ENCODE peak calls at places on chromosomes 16 and 17, in ten cellular contexts. O, V, C, H, Z, U, M, J, T and S are unnamed samples. For H3K27me3 and H3K4me1, the result is how much of the 10 kb centered on the place peaks cover.

GRCh38 chr17:925846-926245 is 53.7 kb downstream of the NXN start:
- DNase-seq in V (no peak), Z (no peak), O (no peak), J (no peak), M (no peak), U (no peak), T (peak), C (no peak), H (no peak), S (no peak)

GRCh38 chr17:29929006-29929543 is 953 bp downstream of the SSH2 start:
- DNase-seq in T (peak), H (no peak), O (peak), Z (peak), V (peak), C (no peak), J (peak), U (peak), M (no peak), S (peak)

GRCh38 chr17:19317359-19318095 is 45.0 kb downstream of the B9D1 start:
- DNase-seq in J (no peak), Z (peak), M (peak), C (peak), V (peak), U (peak), O (peak), T (peak), H (peak), S (peak)

GRCh38 chr17:22507823-22508222 is 815.5 kb downstream of the KCNJ18 start:
- DNase-seq in H (no peak), T (no peak), U (no peak), M (no peak), J (no peak), V (no peak), Z (no peak), O (no peak), C (no peak), S (no peak)

GRCh38 chr16:84916156-84916555 is 95.2 kb downstream of the ZDHHC7 start:
- DNase-seq in V (no peak), U (no peak), J (no peak), M (no peak), T (no peak), H (no peak), O (no peak), C (no peak), Z (no peak), S (no peak)

GRCh38 chr16:11129378-11129781 is 126.6 kb downstream of the SOCS1 start:
- DNase-seq in M (no peak), Z (no peak), C (no peak), O (no peak), U (no peak), J (no peak), H (no peak), T (peak), V (no peak), S (no peak)

GRCh38 chr16:85912271-85912974 is 13.5 kb downstream of the IRF8 start:
- DNase-seq in H (peak), M (peak), Z (no peak), U (no peak), V (peak), T (peak), J (no peak), O (peak), C (peak), S (peak)

GRCh38 chr17:27741361-27741861 is 58.9 kb downstream of the NOS2 start:
- DNase-seq in V (no peak), J (peak), C (no peak), O (no peak), H (no peak), M (peak), Z (peak), T (no peak), U (no peak), S (no peak)

GRCh38 chr17:3575506-3575905 is 17.9 kb upstream of the TRPV3 start:
- DNase-seq in T (peak), U (no peak), Z (no peak), M (peak), J (peak), C (no peak), V (no peak), O (no peak), H (peak), S (no peak)

GRCh38 chr17:50767446-50767845 is at the start of gene ANKRD40CL:
- DNase-seq in O (peak), C (no peak), T (no peak), Z (peak), U (no peak), J (no peak), V (no peak), M (no peak), H (no peak), S (no peak)

GRCh38 chr17:21458036-21458435 is 81.9 kb downstream of the KCNJ12 start:
- DNase-seq in T (no peak), H (no peak), J (no peak), C (no peak), U (no peak), O (no peak), Z (peak), M (no peak), V (no peak), S (no peak)

GRCh38 chr17:44916781-44917241 is 1.5 kb upstream of the GFAP start:
- DNase-seq in V (peak), O (peak), M (peak), J (peak), T (peak), H (no peak), U (no peak), C (peak), Z (no peak), S (no peak)

GRCh38 chr17:1532836-1533602 is 16.6 kb upstream of the INPP5K start:
- DNase-seq in V (no peak), O (no peak), C (no peak), J (no peak), M (no peak), U (peak), Z (peak), H (no peak), T (peak), S (no peak)

GRCh38 chr16:2954228-2954627 is 9.8 kb upstream of the KREMEN2 start:
- DNase-seq in J (no peak), O (no peak), C (no peak), H (no peak), T (no peak), M (no peak), Z (peak), V (no peak), U (no peak), S (no peak)

GRCh38 chr17:57607553-57608120 is 137.5 kb downstream of the CCDC182 start:
- DNase-seq in Z (no peak), U (no peak), H (no peak), J (peak), T (no peak), M (no peak), V (no peak), O (no peak), C (peak), S (no peak)

GRCh38 chr17:38898812-38899348 is 26.5 kb upstream of the LASP1NB start:
- DNase-seq in T (peak), Z (no peak), C (no peak), M (no peak), V (peak), J (no peak), H (no peak), U (peak), O (peak), S (no peak)

GRCh38 chr17:64001763-64002529 is 3.8 kb downstream of the PRR29 start:
- DNase-seq in J (no peak), H (no peak), Z (peak), M (peak), V (no peak), O (no peak), U (peak), C (peak), T (peak), S (no peak)

GRCh38 chr17:78735832-78736525 is 46.1 kb downstream of the CYTH1 start:
- DNase-seq in V (peak), U (peak), H (no peak), C (no peak), M (no peak), T (no peak), Z (no peak), J (peak), O (peak), S (no peak)

GRCh38 chr16:364091-364490 is 6.2 kb downstream of the MRPL28 start:
- DNase-seq in O (no peak), T (no peak), U (no peak), M (no peak), H (no peak), J (no peak), Z (no peak), C (no peak), V (no peak), S (no peak)

GRCh38 chr16:2426941-2427361 is 2.3 kb upstream of the CCNF start:
- DNase-seq in M (no peak), U (no peak), Z (no peak), H (no peak), C (no peak), J (peak), V (peak), T (peak), O (no peak), S (no peak)

GRCh38 chr17:40958086-40958953 is 8.4 kb downstream of the KRT39 start:
- DNase-seq in Z (no peak), T (no peak), V (peak), O (peak), M (no peak), C (no peak), J (no peak), H (no peak), U (no peak), S (no peak)

GRCh38 chr16:73713817-73714495 is 582.7 kb upstream of the PSMD7 start:
- DNase-seq in M (peak), C (no peak), J (peak), O (peak), V (peak), H (peak), U (peak), Z (peak), T (peak), S (peak)

GRCh38 chr16:28181557-28181914 is 30.2 kb downstream of the XPO6 start:
- DNase-seq in J (peak), T (peak), Z (no peak), H (no peak), O (no peak), V (peak), M (peak), C (no peak), U (no peak), S (no peak)

GRCh38 chr16:80459331-80459777 is 81.4 kb upstream of the DYNLRB2 start:
- DNase-seq in U (no peak), Z (no peak), C (no peak), J (no peak), T (peak), M (no peak), V (peak), O (no peak), H (peak), S (no peak)

GRCh38 chr16:590165-590874 is 454 bp downstream of the RAB40C start:
- DNase-seq in J (peak), M (peak), V (peak), H (peak), T (peak), U (peak), C (peak), O (no peak), Z (no peak), S (no peak)

GRCh38 chr17:58822148-58823050 is 66.7 kb downstream of the PPM1E start:
- DNase-seq in H (no peak), U (no peak), T (peak), V (no peak), J (no peak), Z (no peak), M (no peak), O (no peak), C (no peak), S (peak)

GRCh38 chr17:652310-652709 is 62.3 kb downstream of the VPS53 start:
- DNase-seq in J (no peak), T (peak), V (peak), C (peak), Z (no peak), H (peak), M (no peak), U (no peak), O (peak), S (no peak)

GRCh38 chr16:75000481-75001081 is 1.8 kb downstream of the ZNRF1 start:
- DNase-seq in M (peak), T (peak), V (peak), J (peak), O (no peak), Z (no peak), U (no peak), H (no peak), C (no peak), S (peak)

GRCh38 chr16:25264599-25264998 is 7.0 kb upstream of the ZKSCAN2 start:
- DNase-seq in J (no peak), H (no peak), M (no peak), U (peak), Z (no peak), T (peak), C (no peak), V (no peak), O (no peak), S (peak)

GRCh38 chr16:27588052-27588451 is 38.1 kb downstream of the KATNIP start:
- DNase-seq in Z (no peak), H (no peak), C (no peak), V (no peak), M (no peak), J (no peak), O (no peak), U (no peak), T (no peak), S (no peak)

GRCh38 chr17:77363821-77364361 is 223.1 kb downstream of the SEC14L1 start:
- DNase-seq in C (peak), T (peak), H (no peak), M (peak), J (no peak), O (no peak), V (peak), U (peak), Z (peak), S (no peak)

GRCh38 chr17:1979182-1979980 is 45.8 kb downstream of the RTN4RL1 start:
- DNase-seq in O (no peak), T (no peak), V (no peak), J (no peak), U (no peak), M (no peak), Z (no peak), C (no peak), H (no peak), S (no peak)

GRCh38 chr17:44911133-44912001 is 3.9 kb downstream of the GFAP start:
- DNase-seq in T (peak), C (peak), M (peak), H (peak), J (no peak), O (peak), Z (peak), V (peak), U (peak), S (peak)

GRCh38 chr17:68197091-68197996 is 50.5 kb upstream of the AMZ2 start:
- DNase-seq in V (no peak), J (no peak), U (peak), O (peak), Z (peak), C (peak), M (no peak), H (no peak), T (no peak), S (no peak)

DNA sequence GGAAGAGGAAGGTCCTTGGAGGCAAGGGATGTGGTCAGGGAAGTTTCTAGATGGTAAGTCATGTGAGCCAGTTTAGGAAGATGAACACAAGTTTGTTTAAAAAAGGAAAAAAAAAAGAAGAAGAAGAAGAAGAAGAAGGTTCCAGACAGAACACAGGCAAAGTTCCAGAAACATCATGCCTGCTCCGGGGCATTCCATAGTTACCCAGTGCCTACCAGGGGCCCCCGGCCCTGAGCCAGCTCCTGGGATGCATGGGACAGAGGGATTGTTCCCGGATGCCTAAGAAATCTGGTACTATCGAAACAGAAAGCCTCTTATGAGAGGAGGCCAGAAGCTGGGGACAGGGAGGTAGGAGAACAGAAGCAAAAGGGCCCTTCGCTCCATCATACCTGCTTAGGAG is 21.3 kb downstream of the CACNG4 start:
- DNase-seq in O (no peak), T (no peak), C (no peak), U (no peak), H (no peak), J (no peak), V (no peak), M (no peak), Z (no peak), S (no peak)
- H3K27me3 ChIP-seq in O (half or more), T (under half), C (under half), U (under half), H (under half), J (under half), V (under half), M (half or more), Z (under half), S (under half)

DNA sequence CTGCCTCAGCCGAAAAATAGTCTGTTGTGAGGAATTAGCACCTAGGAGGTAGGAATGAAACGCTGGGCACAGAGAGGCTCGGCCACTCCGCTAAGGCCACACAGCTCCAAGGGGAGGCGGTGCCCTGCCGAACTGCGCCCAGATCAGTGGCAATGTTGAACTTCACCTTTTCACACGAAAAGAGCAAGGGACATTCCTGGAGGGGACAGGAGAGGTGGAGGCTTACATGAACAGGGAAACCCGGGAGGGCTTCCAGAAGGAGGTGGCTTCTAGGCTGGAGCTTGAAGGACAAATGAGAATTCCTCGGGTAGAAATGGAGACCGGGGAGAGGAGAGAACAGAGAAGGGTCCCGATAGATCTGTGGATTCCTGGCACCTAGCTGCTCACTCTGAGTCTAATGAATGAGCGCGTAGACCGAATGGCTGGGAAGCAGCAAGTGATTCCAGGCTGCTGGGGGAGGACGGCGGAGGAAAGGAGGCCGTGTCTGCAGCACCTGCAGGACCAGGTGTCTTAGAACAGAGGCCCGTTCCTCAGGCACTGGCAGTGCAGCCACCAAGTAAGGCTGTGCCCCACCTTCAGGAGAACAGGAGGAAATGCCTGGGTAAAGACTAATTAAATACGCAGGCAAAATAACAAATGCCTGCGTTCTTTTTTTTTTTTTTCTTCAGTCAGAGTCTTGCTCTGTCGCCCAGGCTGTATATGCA is 723 bp upstream of the SLC38A10 start:
- DNase-seq in H (no peak), C (peak), O (peak), V (peak), T (peak), J (peak), M (peak), Z (peak), U (no peak), S (peak)
- H3K4me1 ChIP-seq in H (under half), C (under half), O (under half), V (under half), T (under half), J (under half), M (under half), Z (under half), U (under half), S (under half)

DNA sequence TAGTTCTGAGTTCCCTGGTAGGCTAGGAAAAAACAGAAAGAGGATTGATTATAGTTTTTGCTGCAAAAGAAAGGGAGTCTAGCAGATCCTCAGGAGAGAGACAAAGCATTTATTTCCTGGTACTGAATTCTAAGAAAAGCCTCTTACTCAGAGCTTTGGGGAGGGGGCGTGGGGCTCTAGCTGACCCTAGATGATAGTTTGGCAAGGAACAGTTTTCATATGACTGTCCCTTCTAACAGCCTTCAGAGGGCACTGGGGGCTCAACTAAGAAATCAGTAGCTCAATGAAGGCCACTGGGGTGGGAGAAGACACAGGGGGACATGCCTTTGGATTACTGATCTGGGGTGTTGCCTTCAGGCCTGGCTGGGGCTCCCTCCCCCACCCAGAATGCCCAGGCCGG is 4.0 kb downstream of the CA7 start:
- DNase-seq in M (no peak), J (no peak), H (no peak), V (no peak), O (no peak), C (no peak), U (no peak), Z (no peak), T (no peak), S (no peak)
- H3K27me3 ChIP-seq in M (half or more), J (under half), H (under half), V (under half), O (under half), C (under half), U (under half), Z (under half), T (under half), S (under half)

DNA sequence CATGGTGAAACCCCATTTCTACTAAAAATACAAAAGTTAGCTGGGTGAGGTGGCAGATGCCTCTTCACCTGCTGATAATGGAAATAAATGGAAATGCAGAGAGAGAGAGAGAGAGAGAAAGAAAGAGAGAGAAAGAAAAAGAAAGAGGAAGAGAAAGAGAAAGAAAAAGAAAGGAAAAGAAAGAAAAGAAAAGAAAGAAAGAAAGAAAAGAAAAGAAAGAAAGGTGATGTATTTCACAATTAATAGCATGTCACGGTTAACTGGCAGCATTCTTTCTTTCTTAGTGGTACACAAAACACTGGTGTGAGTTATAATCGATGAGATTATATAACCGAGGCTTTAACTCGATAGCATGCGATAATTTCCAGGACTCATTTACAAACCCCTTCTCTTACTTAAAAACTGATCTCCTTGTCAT is 3.2 kb downstream of the ACOX1 start:
- DNase-seq in M (no peak), Z (no peak), J (no peak), H (no peak), V (no peak), C (no peak), O (no peak), U (no peak), T (no peak), S (no peak)
- H3K4me1 ChIP-seq in M (under half), Z (under half), J (under half), H (under half), V (half or more), C (under half), O (under half), U (under half), T (under half), S (under half)

DNA sequence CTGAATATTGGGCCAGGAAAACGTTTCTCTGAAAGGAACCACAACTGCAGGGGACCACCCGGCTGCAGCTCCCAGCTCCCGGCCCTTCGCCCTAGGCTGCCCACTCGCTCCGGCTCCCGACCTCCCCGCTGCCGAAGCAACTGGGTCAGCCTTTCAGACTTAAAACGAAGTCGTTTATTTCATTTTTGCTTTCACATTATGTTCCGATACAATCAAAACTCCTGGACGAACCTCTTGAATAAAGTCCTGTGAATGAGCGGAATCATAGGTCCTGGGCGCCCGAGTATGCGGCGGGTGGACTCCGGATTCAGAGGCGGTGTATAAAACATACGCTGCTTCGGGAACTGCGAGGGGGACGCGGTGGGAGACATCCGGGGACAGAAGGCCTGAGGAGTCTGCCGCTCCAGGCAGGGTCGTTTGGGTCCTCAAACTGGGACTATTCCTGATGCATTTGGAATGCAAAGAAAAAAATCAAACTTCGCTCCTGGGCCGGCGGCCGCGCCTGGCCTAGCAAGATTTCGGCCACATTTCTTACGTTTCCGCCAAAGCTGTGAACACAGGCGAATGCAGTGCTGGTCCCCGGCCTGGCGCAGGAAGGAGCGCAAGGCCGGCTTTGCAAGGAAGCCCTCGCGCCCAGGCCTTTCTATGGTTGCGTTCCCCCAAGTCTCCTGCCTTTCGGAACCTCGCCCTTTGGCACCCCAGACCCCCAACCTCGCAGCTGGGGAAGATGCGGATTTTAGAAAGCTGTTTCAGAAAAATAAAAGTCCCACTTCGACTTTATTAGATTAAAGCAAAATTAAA is 3.7 kb downstream of the CBLN1 start:
- DNase-seq in V (no peak), J (no peak), U (no peak), O (no peak), H (no peak), M (no peak), T (peak), Z (no peak), C (no peak), S (no peak)
- H3K27me3 ChIP-seq in V (half or more), J (half or more), U (under half), O (half or more), H (under half), M (half or more), T (half or more), Z (half or more), C (under half), S (half or more)